ENCODE peak calls at places on chromosomes 3 and 15, in five cellular contexts. Q, G, V, Y and N are unnamed samples.

GRCh38 chr3:157447026-157447694 is 10.5 kb downstream of the PTX3 start:
- DNase-seq in Q (no peak), G (peak), V (peak), Y (no peak), N (peak)

GRCh38 chr3:128301186-128302023 is 148.1 kb downstream of the EEFSEC start:
- DNase-seq in Q (no peak), G (peak), V (no peak), Y (no peak), N (no peak)

GRCh38 chr3:50625879-50626182 is 8.9 kb downstream of the MAPKAPK3 start:
- DNase-seq in Q (no peak), G (no peak), V (no peak), Y (no peak), N (no peak)

GRCh38 chr15:90219421-90220141 is 14.2 kb downstream of the CIB1 start:
- DNase-seq in Q (peak), G (no peak), V (no peak), Y (peak), N (peak)

GRCh38 chr3:188635258-188636038 is 481.5 kb downstream of the LPP start:
- DNase-seq in Q (no peak), G (peak), V (peak), Y (no peak), N (no peak)

GRCh38 chr15:96352594-96353377 is 22.3 kb downstream of the NR2F2 start:
- DNase-seq in Q (no peak), G (no peak), V (peak), Y (no peak), N (no peak)

GRCh38 chr15:57565326-57565725 is 26.4 kb upstream of the MYZAP start:
- DNase-seq in Q (peak), G (no peak), V (peak), Y (peak), N (no peak)

GRCh38 chr3:50382271-50382670 is 22.9 kb upstream of the TMEM115 start:
- DNase-seq in Q (no peak), G (no peak), V (no peak), Y (no peak), N (no peak)

GRCh38 chr3:150965436-150965835 is 7.1 kb downstream of the CLRN1 start:
- DNase-seq in Q (no peak), G (no peak), V (no peak), Y (no peak), N (no peak)

GRCh38 chr3:60528651-60529050 is 722.6 kb downstream of the FHIT start:
- DNase-seq in Q (no peak), G (peak), V (no peak), Y (no peak), N (no peak)

GRCh38 chr3:122186372-122186771 is 2.9 kb downstream of the CASR start:
- DNase-seq in Q (no peak), G (no peak), V (no peak), Y (no peak), N (no peak)

GRCh38 chr15:51575775-51576174 is 46.8 kb downstream of the DMXL2 start:
- DNase-seq in Q (no peak), G (no peak), V (no peak), Y (no peak), N (no peak)

GRCh38 chr15:52340093-52340492 is 44.5 kb upstream of the MYO5C start:
- DNase-seq in Q (no peak), G (no peak), V (no peak), Y (no peak), N (no peak)

GRCh38 chr3:59320080-59320479 is 270.3 kb upstream of the CFAP20DC start:
- DNase-seq in Q (no peak), G (no peak), V (no peak), Y (no peak), N (no peak)

GRCh38 chr3:159130108-159130507 is 328.3 kb downstream of the MFSD1 start:
- DNase-seq in Q (no peak), G (no peak), V (peak), Y (peak), N (no peak)

GRCh38 chr15:41939986-41940385 is 32.4 kb downstream of the EHD4 start:
- DNase-seq in Q (no peak), G (no peak), V (no peak), Y (no peak), N (no peak)

GRCh38 chr3:50396502-50396901 is 37.2 kb upstream of the TMEM115 start:
- DNase-seq in Q (no peak), G (no peak), V (no peak), Y (no peak), N (no peak)

GRCh38 chr3:113441051-113441770 is at the start of gene CFAP44:
- DNase-seq in Q (peak), G (peak), V (peak), Y (peak), N (no peak)

GRCh38 chr15:25783607-25784131 is 79.5 kb downstream of the ATP10A start:
- DNase-seq in Q (peak), G (no peak), V (peak), Y (no peak), N (no peak)

GRCh38 chr3:127089487-127090145 is 103.3 kb upstream of the PRR23E start:
- DNase-seq in Q (no peak), G (peak), V (no peak), Y (no peak), N (no peak)

GRCh38 chr3:161108840-161109239 is 3.7 kb upstream of the B3GALNT1 start:
- DNase-seq in Q (no peak), G (no peak), V (no peak), Y (no peak), N (no peak)

GRCh38 chr3:81967362-81967761 is 205.9 kb upstream of the GBE1 start:
- DNase-seq in Q (no peak), G (no peak), V (no peak), Y (no peak), N (no peak)

GRCh38 chr3:59246719-59247401 is 197.0 kb upstream of the CFAP20DC start:
- DNase-seq in Q (no peak), G (no peak), V (peak), Y (no peak), N (no peak)

GRCh38 chr3:186775999-186776398 is 7.4 kb upstream of the EIF4A2 start:
- DNase-seq in Q (no peak), G (no peak), V (no peak), Y (no peak), N (no peak)

GRCh38 chr15:64426845-64427465 is 33.4 kb upstream of the ZNF609 start:
- DNase-seq in Q (no peak), G (peak), V (peak), Y (peak), N (no peak)

GRCh38 chr3:152365766-152366593 is 97.3 kb downstream of the MBNL1 start:
- DNase-seq in Q (no peak), G (peak), V (peak), Y (no peak), N (no peak)

GRCh38 chr3:11543141-11543947 is 100.4 kb downstream of the VGLL4 start:
- DNase-seq in Q (no peak), G (no peak), V (no peak), Y (no peak), N (no peak)

GRCh38 chr3:43503067-43503728 is 118.6 kb downstream of the ANO10 start:
- DNase-seq in Q (no peak), G (peak), V (peak), Y (peak), N (no peak)

GRCh38 chr3:52195823-52196331 is 2.1 kb upstream of the ALAS1 start:
- DNase-seq in Q (no peak), G (no peak), V (peak), Y (no peak), N (no peak)

GRCh38 chr15:51132384-51133139 is 37.9 kb upstream of the TNFAIP8L3 start:
- DNase-seq in Q (no peak), G (no peak), V (peak), Y (peak), N (peak)

GRCh38 chr15:83767786-83768185 is 113.9 kb downstream of the ADAMTSL3 start:
- DNase-seq in Q (no peak), G (no peak), V (peak), Y (no peak), N (no peak)